ENCODE peak calls at places on chromosomes 5 and 9, in nine cellular contexts. One of them, this sample, is unnamed.

GRCh38 chr9:92173318-92173717 is 58.1 kb upstream of the SPTLC1 start:
- DNase-seq in activated CD4-positive, alpha-beta T cell treated with anti-CD3 and anti-CD28 coated beads, Interleukin-2, amount 10 ng/mL, durations not matched to agents 7 days and 5 days: no peak
- DNase-seq in PC-3: no peak
- DNase-seq in GM04504: no peak
- DNase-seq in NT2/D1: no peak
- DNase-seq in CD8-positive, alpha-beta T cell: no peak
- DNase-seq in ELR: no peak
- DNase-seq in T-cell: no peak
- DNase-seq in GM10248: peak; percentile 35
- DNase-seq in this sample: peak; percentile 58

GRCh38 chr5:83720805-83721431 is at the start of gene HAPLN1:
- DNase-seq in activated CD4-positive, alpha-beta T cell treated with anti-CD3 and anti-CD28 coated beads, Interleukin-2, amount 10 ng/mL, durations not matched to agents 7 days and 5 days: no peak
- DNase-seq in CD8-positive, alpha-beta T cell: no peak
- DNase-seq in NT2/D1: no peak
- DNase-seq in ELR: peak; percentile 6
- DNase-seq in PC-3: no peak
- DNase-seq in GM04504: no peak
- DNase-seq in GM10248: no peak
- DNase-seq in T-cell: no peak
- DNase-seq in this sample: no peak

GRCh38 chr5:56569051-56569450 is 246.3 kb upstream of the MAP3K1 start:
- DNase-seq in activated CD4-positive, alpha-beta T cell treated with anti-CD3 and anti-CD28 coated beads, Interleukin-2, amount 10 ng/mL, durations not matched to agents 7 days and 5 days: no peak
- DNase-seq in T-cell: no peak
- DNase-seq in GM10248: no peak
- DNase-seq in GM04504: no peak
- DNase-seq in NT2/D1: no peak
- DNase-seq in ELR: no peak
- DNase-seq in CD8-positive, alpha-beta T cell: no peak
- DNase-seq in PC-3: no peak
- DNase-seq in this sample: no peak

GRCh38 chr9:127976943-127977871 is 3.6 kb downstream of the EEIG1 start:
- DNase-seq in GM04504: no peak
- DNase-seq in GM10248: no peak
- DNase-seq in activated CD4-positive, alpha-beta T cell treated with anti-CD3 and anti-CD28 coated beads, Interleukin-2, amount 10 ng/mL, durations not matched to agents 7 days and 5 days: no peak
- DNase-seq in ELR: no peak
- DNase-seq in NT2/D1: no peak
- DNase-seq in T-cell: no peak
- DNase-seq in CD8-positive, alpha-beta T cell: no peak
- DNase-seq in PC-3: no peak
- DNase-seq in this sample: peak; percentile 57

GRCh38 chr5:43041131-43041668 is 1.1 kb upstream of the ANXA2R start:
- DNase-seq in CD8-positive, alpha-beta T cell: peak; percentile 37
- DNase-seq in ELR: no peak
- DNase-seq in GM10248: no peak
- DNase-seq in T-cell: no peak
- DNase-seq in activated CD4-positive, alpha-beta T cell treated with anti-CD3 and anti-CD28 coated beads, Interleukin-2, amount 10 ng/mL, durations not matched to agents 7 days and 5 days: peak; percentile 59
- DNase-seq in PC-3: no peak
- DNase-seq in GM04504: peak; percentile 61
- DNase-seq in NT2/D1: no peak
- DNase-seq in this sample: no peak

GRCh38 chr9:16191237-16191636 is 638.4 kb downstream of the CCDC171 start:
- DNase-seq in NT2/D1: no peak
- DNase-seq in T-cell: no peak
- DNase-seq in CD8-positive, alpha-beta T cell: no peak
- DNase-seq in GM10248: no peak
- DNase-seq in PC-3: no peak
- DNase-seq in GM04504: no peak
- DNase-seq in ELR: no peak
- DNase-seq in activated CD4-positive, alpha-beta T cell treated with anti-CD3 and anti-CD28 coated beads, Interleukin-2, amount 10 ng/mL, durations not matched to agents 7 days and 5 days: no peak
- DNase-seq in this sample: no peak

GRCh38 chr9:33623658-33624586 is 99.9 kb downstream of the ANKRD18B start:
- DNase-seq in CD8-positive, alpha-beta T cell: peak; percentile 68
- DNase-seq in T-cell: peak; percentile 47
- DNase-seq in GM10248: peak; percentile 85
- DNase-seq in GM04504: peak; percentile 38
- DNase-seq in NT2/D1: peak; percentile 77
- DNase-seq in PC-3: peak; percentile 88
- DNase-seq in ELR: peak; percentile 80
- DNase-seq in activated CD4-positive, alpha-beta T cell treated with anti-CD3 and anti-CD28 coated beads, Interleukin-2, amount 10 ng/mL, durations not matched to agents 7 days and 5 days: peak; percentile 78
- DNase-seq in this sample: peak; percentile 80

GRCh38 chr5:73454379-73455036 is 5.9 kb upstream of the FOXD1 start:
- DNase-seq in activated CD4-positive, alpha-beta T cell treated with anti-CD3 and anti-CD28 coated beads, Interleukin-2, amount 10 ng/mL, durations not matched to agents 7 days and 5 days: peak; percentile 41
- DNase-seq in GM04504: no peak
- DNase-seq in PC-3: peak; percentile 84
- DNase-seq in ELR: peak; percentile 83
- DNase-seq in GM10248: no peak
- DNase-seq in CD8-positive, alpha-beta T cell: peak; percentile 27
- DNase-seq in NT2/D1: no peak
- DNase-seq in T-cell: no peak
- DNase-seq in this sample: no peak

GRCh38 chr9:79360387-79361347 is 211.1 kb upstream of the TLE4 start:
- DNase-seq in PC-3: peak; percentile 27
- DNase-seq in NT2/D1: peak; percentile 49
- DNase-seq in GM04504: no peak
- DNase-seq in GM10248: no peak
- DNase-seq in CD8-positive, alpha-beta T cell: no peak
- DNase-seq in T-cell: no peak
- DNase-seq in ELR: peak; percentile 59
- DNase-seq in activated CD4-positive, alpha-beta T cell treated with anti-CD3 and anti-CD28 coated beads, Interleukin-2, amount 10 ng/mL, durations not matched to agents 7 days and 5 days: no peak
- DNase-seq in this sample: no peak

GRCh38 chr9:94772128-94772527 is 45.6 kb downstream of the AOPEP start:
- DNase-seq in CD8-positive, alpha-beta T cell: no peak
- DNase-seq in GM10248: no peak
- DNase-seq in ELR: no peak
- DNase-seq in NT2/D1: no peak
- DNase-seq in activated CD4-positive, alpha-beta T cell treated with anti-CD3 and anti-CD28 coated beads, Interleukin-2, amount 10 ng/mL, durations not matched to agents 7 days and 5 days: no peak
- DNase-seq in T-cell: no peak
- DNase-seq in GM04504: no peak
- DNase-seq in PC-3: no peak
- DNase-seq in this sample: no peak

GRCh38 chr5:77339491-77339890 is 129.0 kb downstream of the PDE8B start:
- DNase-seq in T-cell: no peak
- DNase-seq in GM04504: no peak
- DNase-seq in PC-3: no peak
- DNase-seq in GM10248: no peak
- DNase-seq in activated CD4-positive, alpha-beta T cell treated with anti-CD3 and anti-CD28 coated beads, Interleukin-2, amount 10 ng/mL, durations not matched to agents 7 days and 5 days: no peak
- DNase-seq in ELR: no peak
- DNase-seq in NT2/D1: no peak
- DNase-seq in CD8-positive, alpha-beta T cell: no peak
- DNase-seq in this sample: no peak

GRCh38 chr5:21862986-21863385 is 990.2 kb downstream of the CDH12 start:
- DNase-seq in GM10248: no peak
- DNase-seq in PC-3: no peak
- DNase-seq in NT2/D1: no peak
- DNase-seq in activated CD4-positive, alpha-beta T cell treated with anti-CD3 and anti-CD28 coated beads, Interleukin-2, amount 10 ng/mL, durations not matched to agents 7 days and 5 days: no peak
- DNase-seq in T-cell: no peak
- DNase-seq in GM04504: no peak
- DNase-seq in ELR: no peak
- DNase-seq in CD8-positive, alpha-beta T cell: no peak
- DNase-seq in this sample: no peak

GRCh38 chr9:134055981-134056461 is 11.8 kb downstream of the BRD3 start:
- DNase-seq in GM04504: peak; percentile 69
- DNase-seq in CD8-positive, alpha-beta T cell: no peak
- DNase-seq in T-cell: no peak
- DNase-seq in ELR: peak; percentile 48
- DNase-seq in activated CD4-positive, alpha-beta T cell treated with anti-CD3 and anti-CD28 coated beads, Interleukin-2, amount 10 ng/mL, durations not matched to agents 7 days and 5 days: no peak
- DNase-seq in PC-3: peak; percentile 72
- DNase-seq in GM10248: no peak
- DNase-seq in NT2/D1: no peak
- DNase-seq in this sample: no peak

GRCh38 chr9:114057161-114057560 is 20.9 kb downstream of the AMBP start:
- DNase-seq in NT2/D1: no peak
- DNase-seq in T-cell: no peak
- DNase-seq in PC-3: no peak
- DNase-seq in activated CD4-positive, alpha-beta T cell treated with anti-CD3 and anti-CD28 coated beads, Interleukin-2, amount 10 ng/mL, durations not matched to agents 7 days and 5 days: no peak
- DNase-seq in ELR: no peak
- DNase-seq in GM10248: no peak
- DNase-seq in CD8-positive, alpha-beta T cell: no peak
- DNase-seq in GM04504: no peak
- DNase-seq in this sample: no peak

GRCh38 chr9:15274425-15274824 is 32.6 kb downstream of the TTC39B start:
- DNase-seq in GM04504: no peak
- DNase-seq in NT2/D1: no peak
- DNase-seq in PC-3: no peak
- DNase-seq in activated CD4-positive, alpha-beta T cell treated with anti-CD3 and anti-CD28 coated beads, Interleukin-2, amount 10 ng/mL, durations not matched to agents 7 days and 5 days: no peak
- DNase-seq in T-cell: no peak
- DNase-seq in CD8-positive, alpha-beta T cell: no peak
- DNase-seq in GM10248: no peak
- DNase-seq in ELR: no peak
- DNase-seq in this sample: no peak

GRCh38 chr9:130185494-130186005 is 13.3 kb downstream of the NCS1 start:
- DNase-seq in PC-3: no peak
- DNase-seq in GM04504: no peak
- DNase-seq in activated CD4-positive, alpha-beta T cell treated with anti-CD3 and anti-CD28 coated beads, Interleukin-2, amount 10 ng/mL, durations not matched to agents 7 days and 5 days: no peak
- DNase-seq in NT2/D1: no peak
- DNase-seq in GM10248: no peak
- DNase-seq in ELR: no peak
- DNase-seq in CD8-positive, alpha-beta T cell: no peak
- DNase-seq in T-cell: no peak
- DNase-seq in this sample: no peak

GRCh38 chr9:93673271-93673843 is 97.0 kb downstream of the PHF2 start:
- DNase-seq in GM04504: no peak
- DNase-seq in PC-3: no peak
- DNase-seq in ELR: peak; percentile 26
- DNase-seq in GM10248: no peak
- DNase-seq in activated CD4-positive, alpha-beta T cell treated with anti-CD3 and anti-CD28 coated beads, Interleukin-2, amount 10 ng/mL, durations not matched to agents 7 days and 5 days: no peak
- DNase-seq in CD8-positive, alpha-beta T cell: peak; percentile 3
- DNase-seq in NT2/D1: no peak
- DNase-seq in T-cell: no peak
- DNase-seq in this sample: no peak

GRCh38 chr5:31781772-31782171 is 142.8 kb downstream of the PDZD2 start:
- DNase-seq in T-cell: no peak
- DNase-seq in PC-3: peak; percentile 11
- DNase-seq in GM10248: no peak
- DNase-seq in NT2/D1: no peak
- DNase-seq in CD8-positive, alpha-beta T cell: no peak
- DNase-seq in activated CD4-positive, alpha-beta T cell treated with anti-CD3 and anti-CD28 coated beads, Interleukin-2, amount 10 ng/mL, durations not matched to agents 7 days and 5 days: no peak
- DNase-seq in ELR: peak; percentile 10
- DNase-seq in GM04504: no peak
- DNase-seq in this sample: no peak

GRCh38 chr5:82164957-82165698 is 113.0 kb downstream of the RPS23 start:
- DNase-seq in CD8-positive, alpha-beta T cell: no peak
- DNase-seq in GM10248: no peak
- DNase-seq in activated CD4-positive, alpha-beta T cell treated with anti-CD3 and anti-CD28 coated beads, Interleukin-2, amount 10 ng/mL, durations not matched to agents 7 days and 5 days: no peak
- DNase-seq in PC-3: peak; percentile 55
- DNase-seq in GM04504: no peak
- DNase-seq in ELR: peak; percentile 67
- DNase-seq in T-cell: no peak
- DNase-seq in NT2/D1: no peak
- DNase-seq in this sample: no peak

GRCh38 chr5:151158287-151158661 is 695 bp upstream of the ANXA6 start:
- DNase-seq in T-cell: no peak
- DNase-seq in CD8-positive, alpha-beta T cell: no peak
- DNase-seq in NT2/D1: no peak
- DNase-seq in PC-3: no peak
- DNase-seq in GM04504: no peak
- DNase-seq in activated CD4-positive, alpha-beta T cell treated with anti-CD3 and anti-CD28 coated beads, Interleukin-2, amount 10 ng/mL, durations not matched to agents 7 days and 5 days: no peak
- DNase-seq in ELR: no peak
- DNase-seq in GM10248: no peak
- DNase-seq in this sample: peak; percentile 49

GRCh38 chr9:87498046-87498815 is 564 bp downstream of the DAPK1 start:
- DNase-seq in T-cell: no peak
- DNase-seq in NT2/D1: no peak
- DNase-seq in CD8-positive, alpha-beta T cell: no peak
- DNase-seq in ELR: no peak
- DNase-seq in GM10248: peak; percentile 52
- DNase-seq in GM04504: no peak
- DNase-seq in PC-3: no peak
- DNase-seq in activated CD4-positive, alpha-beta T cell treated with anti-CD3 and anti-CD28 coated beads, Interleukin-2, amount 10 ng/mL, durations not matched to agents 7 days and 5 days: no peak
- DNase-seq in this sample: peak; percentile 62

GRCh38 chr9:89874351-89875321 is 269.8 kb downstream of the GADD45G start:
- DNase-seq in ELR: no peak
- DNase-seq in NT2/D1: no peak
- DNase-seq in activated CD4-positive, alpha-beta T cell treated with anti-CD3 and anti-CD28 coated beads, Interleukin-2, amount 10 ng/mL, durations not matched to agents 7 days and 5 days: no peak
- DNase-seq in T-cell: no peak
- DNase-seq in PC-3: no peak
- DNase-seq in CD8-positive, alpha-beta T cell: no peak
- DNase-seq in GM10248: no peak
- DNase-seq in GM04504: no peak
- DNase-seq in this sample: no peak

GRCh38 chr9:112866662-112867274 is 23.9 kb downstream of the SLC46A2 start:
- DNase-seq in activated CD4-positive, alpha-beta T cell treated with anti-CD3 and anti-CD28 coated beads, Interleukin-2, amount 10 ng/mL, durations not matched to agents 7 days and 5 days: no peak
- DNase-seq in PC-3: peak; percentile 79
- DNase-seq in ELR: peak; percentile 76
- DNase-seq in CD8-positive, alpha-beta T cell: no peak
- DNase-seq in GM04504: no peak
- DNase-seq in T-cell: no peak
- DNase-seq in GM10248: no peak
- DNase-seq in NT2/D1: peak; percentile 40
- DNase-seq in this sample: no peak

GRCh38 chr5:133475986-133476385 is 136.4 kb downstream of the FSTL4 start:
- DNase-seq in T-cell: no peak
- DNase-seq in GM10248: no peak
- DNase-seq in CD8-positive, alpha-beta T cell: no peak
- DNase-seq in GM04504: no peak
- DNase-seq in NT2/D1: no peak
- DNase-seq in PC-3: no peak
- DNase-seq in activated CD4-positive, alpha-beta T cell treated with anti-CD3 and anti-CD28 coated beads, Interleukin-2, amount 10 ng/mL, durations not matched to agents 7 days and 5 days: no peak
- DNase-seq in ELR: peak; percentile 32
- DNase-seq in this sample: no peak

GRCh38 chr5:178288373-178289368 is 56.1 kb upstream of the PHYKPL start:
- DNase-seq in ELR: no peak
- DNase-seq in CD8-positive, alpha-beta T cell: no peak
- DNase-seq in T-cell: no peak
- DNase-seq in NT2/D1: no peak
- DNase-seq in PC-3: peak; percentile 56
- DNase-seq in activated CD4-positive, alpha-beta T cell treated with anti-CD3 and anti-CD28 coated beads, Interleukin-2, amount 10 ng/mL, durations not matched to agents 7 days and 5 days: no peak
- DNase-seq in GM04504: no peak
- DNase-seq in GM10248: no peak
- DNase-seq in this sample: no peak

GRCh38 chr9:21326526-21327139 is 8.6 kb downstream of the KLHL9 start:
- DNase-seq in CD8-positive, alpha-beta T cell: no peak
- DNase-seq in GM04504: peak; percentile 16
- DNase-seq in NT2/D1: no peak
- DNase-seq in GM10248: peak; percentile 49
- DNase-seq in activated CD4-positive, alpha-beta T cell treated with anti-CD3 and anti-CD28 coated beads, Interleukin-2, amount 10 ng/mL, durations not matched to agents 7 days and 5 days: peak; percentile 22
- DNase-seq in ELR: peak; percentile 68
- DNase-seq in PC-3: peak; percentile 63
- DNase-seq in T-cell: no peak
- DNase-seq in this sample: peak; percentile 48

GRCh38 chr5:36949593-36949992 is 73.0 kb downstream of the NIPBL start:
- DNase-seq in CD8-positive, alpha-beta T cell: no peak
- DNase-seq in GM04504: no peak
- DNase-seq in NT2/D1: no peak
- DNase-seq in PC-3: no peak
- DNase-seq in T-cell: no peak
- DNase-seq in GM10248: no peak
- DNase-seq in activated CD4-positive, alpha-beta T cell treated with anti-CD3 and anti-CD28 coated beads, Interleukin-2, amount 10 ng/mL, durations not matched to agents 7 days and 5 days: no peak
- DNase-seq in ELR: no peak
- DNase-seq in this sample: no peak

GRCh38 chr5:40233268-40233667 is 446.4 kb upstream of the PTGER4 start:
- DNase-seq in T-cell: no peak
- DNase-seq in GM10248: no peak
- DNase-seq in PC-3: peak; percentile 11
- DNase-seq in CD8-positive, alpha-beta T cell: no peak
- DNase-seq in NT2/D1: no peak
- DNase-seq in ELR: peak; percentile 69
- DNase-seq in activated CD4-positive, alpha-beta T cell treated with anti-CD3 and anti-CD28 coated beads, Interleukin-2, amount 10 ng/mL, durations not matched to agents 7 days and 5 days: no peak
- DNase-seq in GM04504: no peak
- DNase-seq in this sample: no peak

GRCh38 chr5:65483474-65484346 is 2.0 kb upstream of the ADAMTS6 start:
- DNase-seq in ELR: peak; percentile 85
- DNase-seq in T-cell: no peak
- DNase-seq in activated CD4-positive, alpha-beta T cell treated with anti-CD3 and anti-CD28 coated beads, Interleukin-2, amount 10 ng/mL, durations not matched to agents 7 days and 5 days: no peak
- DNase-seq in GM04504: peak; percentile 49
- DNase-seq in GM10248: peak; percentile 38
- DNase-seq in NT2/D1: no peak
- DNase-seq in PC-3: peak; percentile 49
- DNase-seq in CD8-positive, alpha-beta T cell: no peak
- DNase-seq in this sample: peak; percentile 45

GRCh38 chr5:81147970-81148571 is 85.1 kb upstream of the CKMT2 start:
- DNase-seq in GM10248: no peak
- DNase-seq in GM04504: no peak
- DNase-seq in activated CD4-positive, alpha-beta T cell treated with anti-CD3 and anti-CD28 coated beads, Interleukin-2, amount 10 ng/mL, durations not matched to agents 7 days and 5 days: peak; percentile 10
- DNase-seq in ELR: no peak
- DNase-seq in PC-3: no peak
- DNase-seq in T-cell: no peak
- DNase-seq in NT2/D1: no peak
- DNase-seq in CD8-positive, alpha-beta T cell: no peak
- DNase-seq in this sample: no peak

GRCh38 chr9:96391021-96391765 is 7.7 kb upstream of the SLC35D2 start:
- DNase-seq in activated CD4-positive, alpha-beta T cell treated with anti-CD3 and anti-CD28 coated beads, Interleukin-2, amount 10 ng/mL, durations not matched to agents 7 days and 5 days: no peak
- DNase-seq in PC-3: no peak
- DNase-seq in CD8-positive, alpha-beta T cell: no peak
- DNase-seq in T-cell: no peak
- DNase-seq in GM10248: no peak
- DNase-seq in GM04504: no peak
- DNase-seq in NT2/D1: no peak
- DNase-seq in ELR: no peak
- DNase-seq in this sample: no peak